ENCODE peak calls at places on chromosomes 1 and 21, in six cellular contexts. One of them, this sample, is unnamed.

GRCh38 chr1:159173303-159173702 is 1.9 kb downstream of the CADM3 start:
- DNase-seq in fibroblast of lung: no peak
- DNase-seq in neuronal stem cell: no peak
- DNase-seq in mesendoderm: no peak
- DNase-seq in M059J: no peak
- DNase-seq in caudate nucleus: no peak
- DNase-seq in this sample: no peak

GRCh38 chr1:41380979-41381690 is 19.9 kb downstream of the FOXO6 start:
- DNase-seq in fibroblast of lung: no peak
- DNase-seq in neuronal stem cell: no peak
- DNase-seq in mesendoderm: no peak
- DNase-seq in M059J: peak; percentile 48
- DNase-seq in caudate nucleus: peak; percentile 35
- DNase-seq in this sample: no peak

GRCh38 chr1:212722270-212722945 is 22.8 kb upstream of the BATF3 start:
- DNase-seq in fibroblast of lung: no peak
- DNase-seq in neuronal stem cell: no peak
- DNase-seq in mesendoderm: no peak
- DNase-seq in M059J: no peak
- DNase-seq in caudate nucleus: no peak
- DNase-seq in this sample: no peak

GRCh38 chr1:27655151-27655929 is 16.7 kb downstream of the IFI6 start:
- DNase-seq in fibroblast of lung: no peak
- DNase-seq in neuronal stem cell: no peak
- DNase-seq in mesendoderm: peak; percentile 23
- DNase-seq in M059J: no peak
- DNase-seq in caudate nucleus: no peak
- DNase-seq in this sample: no peak

GRCh38 chr1:59680044-59680443 is 134.7 kb upstream of the HOOK1 start:
- DNase-seq in fibroblast of lung: no peak
- DNase-seq in neuronal stem cell: no peak
- DNase-seq in mesendoderm: no peak
- DNase-seq in M059J: no peak
- DNase-seq in caudate nucleus: no peak
- DNase-seq in this sample: no peak

GRCh38 chr1:94702440-94702810 is 117.7 kb upstream of the SLC44A3 start:
- DNase-seq in fibroblast of lung: peak; percentile 39
- DNase-seq in neuronal stem cell: no peak
- DNase-seq in mesendoderm: no peak
- DNase-seq in M059J: no peak
- DNase-seq in caudate nucleus: no peak
- DNase-seq in this sample: no peak

GRCh38 chr1:15626269-15626668 is 9.0 kb downstream of the DDI2 start:
- DNase-seq in fibroblast of lung: no peak
- DNase-seq in neuronal stem cell: no peak
- DNase-seq in mesendoderm: no peak
- DNase-seq in M059J: no peak
- DNase-seq in caudate nucleus: no peak
- DNase-seq in this sample: no peak

GRCh38 chr1:153565529-153566374 is at the start of gene S100A2:
- DNase-seq in fibroblast of lung: peak; percentile 91
- DNase-seq in neuronal stem cell: no peak
- DNase-seq in mesendoderm: peak; percentile 51
- DNase-seq in M059J: peak; percentile 97
- DNase-seq in caudate nucleus: no peak
- DNase-seq in this sample: no peak

GRCh38 chr1:121519042-121519755 is 334.4 kb downstream of the SRGAP2C start:
- DNase-seq in fibroblast of lung: peak; percentile 5
- DNase-seq in neuronal stem cell: peak; percentile 60
- DNase-seq in mesendoderm: peak; percentile 88
- DNase-seq in M059J: peak; percentile 75
- DNase-seq in caudate nucleus: peak; percentile 57
- DNase-seq in this sample: no peak

GRCh38 chr1:7827134-7827955 is 25.5 kb downstream of the UTS2 start:
- DNase-seq in fibroblast of lung: peak; percentile 53
- DNase-seq in neuronal stem cell: no peak
- DNase-seq in mesendoderm: no peak
- DNase-seq in M059J: no peak
- DNase-seq in caudate nucleus: no peak
- DNase-seq in this sample: no peak

GRCh38 chr1:94009304-94009703 is 100.1 kb upstream of the GCLM start:
- DNase-seq in fibroblast of lung: no peak
- DNase-seq in neuronal stem cell: no peak
- DNase-seq in mesendoderm: peak; percentile 54
- DNase-seq in M059J: no peak
- DNase-seq in caudate nucleus: no peak
- DNase-seq in this sample: no peak

GRCh38 chr1:209625205-209625549 is 27.0 kb downstream of the LAMB3 start:
- DNase-seq in fibroblast of lung: no peak
- DNase-seq in neuronal stem cell: no peak
- DNase-seq in mesendoderm: no peak
- DNase-seq in M059J: peak; percentile 78
- DNase-seq in caudate nucleus: no peak
- DNase-seq in this sample: no peak

GRCh38 chr1:40439247-40439646 is 11.0 kb upstream of the ZFP69B start:
- DNase-seq in fibroblast of lung: no peak
- DNase-seq in neuronal stem cell: no peak
- DNase-seq in mesendoderm: no peak
- DNase-seq in M059J: no peak
- DNase-seq in caudate nucleus: no peak
- DNase-seq in this sample: no peak

GRCh38 chr1:3146458-3146857 is 77.5 kb downstream of the PRDM16 start:
- DNase-seq in fibroblast of lung: no peak
- DNase-seq in neuronal stem cell: no peak
- DNase-seq in mesendoderm: no peak
- DNase-seq in M059J: no peak
- DNase-seq in caudate nucleus: no peak
- DNase-seq in this sample: no peak

GRCh38 chr1:20847619-20848080 is 60.5 kb upstream of the HP1BP3 start:
- DNase-seq in fibroblast of lung: peak; percentile 11
- DNase-seq in neuronal stem cell: no peak
- DNase-seq in mesendoderm: no peak
- DNase-seq in M059J: peak; percentile 81
- DNase-seq in caudate nucleus: no peak
- DNase-seq in this sample: no peak

GRCh38 chr1:65832296-65832695 is 39.6 kb downstream of the PDE4B start:
- DNase-seq in fibroblast of lung: peak; percentile 39
- DNase-seq in neuronal stem cell: no peak
- DNase-seq in mesendoderm: no peak
- DNase-seq in M059J: peak; percentile 48
- DNase-seq in caudate nucleus: no peak
- DNase-seq in this sample: no peak

GRCh38 chr1:103371234-103371633 is 154.3 kb upstream of the RNPC3 start:
- DNase-seq in fibroblast of lung: no peak
- DNase-seq in neuronal stem cell: no peak
- DNase-seq in mesendoderm: no peak
- DNase-seq in M059J: no peak
- DNase-seq in caudate nucleus: no peak
- DNase-seq in this sample: no peak

GRCh38 chr1:22443332-22443731 is 8.3 kb upstream of the ZBTB40 start:
- DNase-seq in fibroblast of lung: no peak
- DNase-seq in neuronal stem cell: no peak
- DNase-seq in mesendoderm: peak; percentile 94
- DNase-seq in M059J: no peak
- DNase-seq in caudate nucleus: no peak
- DNase-seq in this sample: no peak

GRCh38 chr1:4973341-4973740 is 318.9 kb downstream of the AJAP1 start:
- DNase-seq in fibroblast of lung: no peak
- DNase-seq in neuronal stem cell: no peak
- DNase-seq in mesendoderm: no peak
- DNase-seq in M059J: no peak
- DNase-seq in caudate nucleus: no peak
- DNase-seq in this sample: no peak

GRCh38 chr1:24169286-24169685 is 17.8 kb downstream of the IFNLR1 start:
- DNase-seq in fibroblast of lung: no peak
- DNase-seq in neuronal stem cell: no peak
- DNase-seq in mesendoderm: no peak
- DNase-seq in M059J: no peak
- DNase-seq in caudate nucleus: no peak
- DNase-seq in this sample: no peak

GRCh38 chr1:200983035-200983561 is 40.4 kb downstream of the KIF21B start:
- DNase-seq in fibroblast of lung: no peak
- DNase-seq in neuronal stem cell: no peak
- DNase-seq in mesendoderm: no peak
- DNase-seq in M059J: no peak
- DNase-seq in caudate nucleus: no peak
- DNase-seq in this sample: no peak

GRCh38 chr1:229855999-229856650 is 210.9 kb upstream of the GALNT2 start:
- DNase-seq in fibroblast of lung: no peak
- DNase-seq in neuronal stem cell: no peak
- DNase-seq in mesendoderm: no peak
- DNase-seq in M059J: peak; percentile 25
- DNase-seq in caudate nucleus: no peak
- DNase-seq in this sample: peak; percentile 66

GRCh38 chr1:54823670-54824069 is 22.5 kb upstream of the TTC22 start:
- DNase-seq in fibroblast of lung: no peak
- DNase-seq in neuronal stem cell: no peak
- DNase-seq in mesendoderm: no peak
- DNase-seq in M059J: no peak
- DNase-seq in caudate nucleus: no peak
- DNase-seq in this sample: no peak

GRCh38 chr1:199353906-199354305 is 673.6 kb upstream of the NR5A2 start:
- DNase-seq in fibroblast of lung: peak; percentile 6
- DNase-seq in neuronal stem cell: no peak
- DNase-seq in mesendoderm: no peak
- DNase-seq in M059J: peak; percentile 34
- DNase-seq in caudate nucleus: no peak
- DNase-seq in this sample: no peak

GRCh38 chr21:45139473-45139872 is 65.1 kb downstream of the ADARB1 start:
- DNase-seq in fibroblast of lung: no peak
- DNase-seq in neuronal stem cell: no peak
- DNase-seq in mesendoderm: no peak
- DNase-seq in M059J: no peak
- DNase-seq in caudate nucleus: no peak
- DNase-seq in this sample: no peak

GRCh38 chr1:72851597-72851996 is 569.3 kb upstream of the NEGR1 start:
- DNase-seq in fibroblast of lung: no peak
- DNase-seq in neuronal stem cell: no peak
- DNase-seq in mesendoderm: peak; percentile 20
- DNase-seq in M059J: no peak
- DNase-seq in caudate nucleus: no peak
- DNase-seq in this sample: no peak

GRCh38 chr1:225480825-225481434 is 53.1 kb upstream of the LBR start:
- DNase-seq in fibroblast of lung: peak; percentile 27
- DNase-seq in neuronal stem cell: no peak
- DNase-seq in mesendoderm: peak; percentile 73
- DNase-seq in M059J: peak; percentile 38
- DNase-seq in caudate nucleus: no peak
- DNase-seq in this sample: no peak

GRCh38 chr1:7384121-7384520 is 387.0 kb upstream of the VAMP3 start:
- DNase-seq in fibroblast of lung: no peak
- DNase-seq in neuronal stem cell: no peak
- DNase-seq in mesendoderm: no peak
- DNase-seq in M059J: no peak
- DNase-seq in caudate nucleus: no peak
- DNase-seq in this sample: no peak

This sample was measured in GM12864.